ENCODE peak calls at places on chromosomes 11 and 22, in five cellular contexts. One of them, this sample, is unnamed.
A peak's percentile ranks its signal among the peaks of the same experiment; 100 is the strongest.

GRCh38 chr11:44621140-44621681 is 55.7 kb downstream of the CD82 start:
- DNase-seq in aorta: peak; percentile 81
- DNase-seq in cardiac muscle cell: peak; percentile 73
- DNase-seq in thoracic aorta: peak; percentile 31
- DNase-seq in fibroblast of villous mesenchyme: peak; percentile 56
- DNase-seq in this sample: peak; percentile 76

GRCh38 chr22:32413715-32414114 is 1.7 kb upstream of the RTCB start:
- DNase-seq in aorta: no peak
- DNase-seq in cardiac muscle cell: peak; percentile 34
- DNase-seq in thoracic aorta: no peak
- DNase-seq in fibroblast of villous mesenchyme: peak; percentile 35
- DNase-seq in this sample: no peak

GRCh38 chr11:103091024-103091423 is 936 bp downstream of the DCUN1D5 start:
- DNase-seq in aorta: no peak
- DNase-seq in cardiac muscle cell: peak; percentile 23
- DNase-seq in thoracic aorta: no peak
- DNase-seq in fibroblast of villous mesenchyme: peak; percentile 22
- DNase-seq in this sample: no peak

GRCh38 chr11:15933896-15934625 is 422.3 kb downstream of the SOX6 start:
- DNase-seq in aorta: no peak
- DNase-seq in cardiac muscle cell: peak; percentile 69
- DNase-seq in thoracic aorta: no peak
- DNase-seq in fibroblast of villous mesenchyme: no peak
- DNase-seq in this sample: no peak

GRCh38 chr11:85955531-85955930 is 100.3 kb downstream of the CCDC83 start:
- DNase-seq in aorta: no peak
- DNase-seq in cardiac muscle cell: peak; percentile 85
- DNase-seq in thoracic aorta: no peak
- DNase-seq in fibroblast of villous mesenchyme: peak; percentile 69
- DNase-seq in this sample: no peak

GRCh38 chr11:130653838-130654601 is 205.6 kb downstream of the ADAMTS15 start:
- DNase-seq in aorta: peak; percentile 90
- DNase-seq in cardiac muscle cell: peak; percentile 82
- DNase-seq in thoracic aorta: peak; percentile 69
- DNase-seq in fibroblast of villous mesenchyme: no peak
- DNase-seq in this sample: peak; percentile 85

GRCh38 chr11:5369793-5370192 is 13.8 kb upstream of the OR51M1 start:
- DNase-seq in aorta: no peak
- DNase-seq in cardiac muscle cell: peak; percentile 38
- DNase-seq in thoracic aorta: no peak
- DNase-seq in fibroblast of villous mesenchyme: peak; percentile 65
- DNase-seq in this sample: no peak

GRCh38 chr11:1757861-1758610 is 5.7 kb downstream of the CTSD start:
- DNase-seq in aorta: peak; percentile 75
- DNase-seq in cardiac muscle cell: no peak
- DNase-seq in thoracic aorta: no peak
- DNase-seq in fibroblast of villous mesenchyme: no peak
- DNase-seq in this sample: no peak

GRCh38 chr11:28739489-28740280 is 631.5 kb downstream of the METTL15 start:
- DNase-seq in aorta: no peak
- DNase-seq in cardiac muscle cell: no peak
- DNase-seq in thoracic aorta: no peak
- DNase-seq in fibroblast of villous mesenchyme: no peak
- DNase-seq in this sample: no peak

GRCh38 chr11:86749376-86749775 is 51.0 kb upstream of the PRSS23 start:
- DNase-seq in aorta: no peak
- DNase-seq in cardiac muscle cell: no peak
- DNase-seq in thoracic aorta: no peak
- DNase-seq in fibroblast of villous mesenchyme: no peak
- DNase-seq in this sample: no peak

GRCh38 chr11:117039897-117040296 is 58.3 kb downstream of the SIK3 start:
- DNase-seq in aorta: no peak
- DNase-seq in cardiac muscle cell: no peak
- DNase-seq in thoracic aorta: no peak
- DNase-seq in fibroblast of villous mesenchyme: no peak
- DNase-seq in this sample: no peak

GRCh38 chr11:86537541-86538222 is 134.7 kb downstream of the ME3 start:
- DNase-seq in aorta: no peak
- DNase-seq in cardiac muscle cell: peak; percentile 49
- DNase-seq in thoracic aorta: no peak
- DNase-seq in fibroblast of villous mesenchyme: peak; percentile 41
- DNase-seq in this sample: no peak

GRCh38 chr22:48630444-48630777 is 1197.3 kb downstream of the BRD1 start:
- DNase-seq in aorta: no peak
- DNase-seq in cardiac muscle cell: no peak
- DNase-seq in thoracic aorta: no peak
- DNase-seq in fibroblast of villous mesenchyme: no peak
- DNase-seq in this sample: no peak

GRCh38 chr11:114847599-114847998 is 169.3 kb downstream of the NXPE2 start:
- DNase-seq in aorta: no peak
- DNase-seq in cardiac muscle cell: no peak
- DNase-seq in thoracic aorta: no peak
- DNase-seq in fibroblast of villous mesenchyme: no peak
- DNase-seq in this sample: no peak

GRCh38 chr22:50192056-50192824 is 6.5 kb downstream of the TRABD start:
- DNase-seq in aorta: no peak
- DNase-seq in cardiac muscle cell: no peak
- DNase-seq in thoracic aorta: no peak
- DNase-seq in fibroblast of villous mesenchyme: no peak
- DNase-seq in this sample: no peak

GRCh38 chr11:27963370-27963769 is 144.6 kb downstream of the KIF18A start:
- DNase-seq in aorta: no peak
- DNase-seq in cardiac muscle cell: no peak
- DNase-seq in thoracic aorta: no peak
- DNase-seq in fibroblast of villous mesenchyme: no peak
- DNase-seq in this sample: no peak

GRCh38 chr22:19410941-19411689 is 20.4 kb downstream of the HIRA start:
- DNase-seq in aorta: no peak
- DNase-seq in cardiac muscle cell: no peak
- DNase-seq in thoracic aorta: no peak
- DNase-seq in fibroblast of villous mesenchyme: no peak
- DNase-seq in this sample: peak; percentile 29

GRCh38 chr11:2121227-2122130 is 17.7 kb downstream of the IGF2 start:
- DNase-seq in aorta: peak; percentile 42
- DNase-seq in cardiac muscle cell: no peak
- DNase-seq in thoracic aorta: no peak
- DNase-seq in fibroblast of villous mesenchyme: no peak
- DNase-seq in this sample: no peak

GRCh38 chr22:42343551-42344081 is 73.2 kb upstream of the TCF20 start:
- DNase-seq in aorta: no peak
- DNase-seq in cardiac muscle cell: no peak
- DNase-seq in thoracic aorta: no peak
- DNase-seq in fibroblast of villous mesenchyme: no peak
- DNase-seq in this sample: no peak

GRCh38 chr22:37676691-37677627 is 1.5 kb downstream of the LGALS1 start:
- DNase-seq in aorta: peak; percentile 93
- DNase-seq in cardiac muscle cell: peak; percentile 98
- DNase-seq in thoracic aorta: peak; percentile 87
- DNase-seq in fibroblast of villous mesenchyme: peak; percentile 99
- DNase-seq in this sample: peak; percentile 82

GRCh38 chr11:96167787-96168186 is 175.2 kb downstream of the MAML2 start:
- DNase-seq in aorta: no peak
- DNase-seq in cardiac muscle cell: no peak
- DNase-seq in thoracic aorta: no peak
- DNase-seq in fibroblast of villous mesenchyme: peak; percentile 49
- DNase-seq in this sample: no peak

GRCh38 chr11:122375687-122376399 is 259.8 kb upstream of the BLID start:
- DNase-seq in aorta: no peak
- DNase-seq in cardiac muscle cell: peak; percentile 37
- DNase-seq in thoracic aorta: no peak
- DNase-seq in fibroblast of villous mesenchyme: peak; percentile 14
- DNase-seq in this sample: no peak

GRCh38 chr11:2483426-2483825 is 38.6 kb downstream of the KCNQ1 start:
- DNase-seq in aorta: no peak
- DNase-seq in cardiac muscle cell: no peak
- DNase-seq in thoracic aorta: no peak
- DNase-seq in fibroblast of villous mesenchyme: no peak
- DNase-seq in this sample: no peak

GRCh38 chr11:129785383-129786111 is 30.1 kb upstream of the TMEM45B start:
- DNase-seq in aorta: no peak
- DNase-seq in cardiac muscle cell: peak; percentile 33
- DNase-seq in thoracic aorta: no peak
- DNase-seq in fibroblast of villous mesenchyme: peak; percentile 33
- DNase-seq in this sample: no peak

GRCh38 chr11:1887451-1888346 is 4.0 kb downstream of the PRR33 start:
- DNase-seq in aorta: no peak
- DNase-seq in cardiac muscle cell: no peak
- DNase-seq in thoracic aorta: no peak
- DNase-seq in fibroblast of villous mesenchyme: no peak
- DNase-seq in this sample: peak; percentile 10

GRCh38 chr11:102457056-102457677 is 4.6 kb upstream of the TMEM123 start:
- DNase-seq in aorta: no peak
- DNase-seq in cardiac muscle cell: no peak
- DNase-seq in thoracic aorta: no peak
- DNase-seq in fibroblast of villous mesenchyme: no peak
- DNase-seq in this sample: no peak

GRCh38 chr11:8766043-8766992 is 83.7 kb downstream of the RPL27A start:
- DNase-seq in aorta: no peak
- DNase-seq in cardiac muscle cell: no peak
- DNase-seq in thoracic aorta: no peak
- DNase-seq in fibroblast of villous mesenchyme: no peak
- DNase-seq in this sample: no peak

GRCh38 chr11:123480290-123480815 is 50.3 kb downstream of the GRAMD1B start:
- DNase-seq in aorta: no peak
- DNase-seq in cardiac muscle cell: no peak
- DNase-seq in thoracic aorta: no peak
- DNase-seq in fibroblast of villous mesenchyme: no peak
- DNase-seq in this sample: no peak

GRCh38 chr11:117582491-117582890 is 214.5 kb downstream of the DSCAML1 start:
- DNase-seq in aorta: no peak
- DNase-seq in cardiac muscle cell: no peak
- DNase-seq in thoracic aorta: no peak
- DNase-seq in fibroblast of villous mesenchyme: no peak
- DNase-seq in this sample: no peak

GRCh38 chr22:50267591-50268390 is 2.4 kb downstream of the MAPK11 start:
- DNase-seq in aorta: no peak
- DNase-seq in cardiac muscle cell: peak; percentile 70
- DNase-seq in thoracic aorta: no peak
- DNase-seq in fibroblast of villous mesenchyme: peak; percentile 68
- DNase-seq in this sample: peak; percentile 77

GRCh38 chr11:94790771-94791180 is 22.6 kb downstream of the AMOTL1 start:
- DNase-seq in aorta: no peak
- DNase-seq in cardiac muscle cell: no peak
- DNase-seq in thoracic aorta: no peak
- DNase-seq in fibroblast of villous mesenchyme: no peak
- DNase-seq in this sample: no peak

GRCh38 chr11:107859459-107860239 is 1.1 kb upstream of the SLC35F2 start:
- DNase-seq in aorta: peak; percentile 61
- DNase-seq in cardiac muscle cell: peak; percentile 18
- DNase-seq in thoracic aorta: no peak
- DNase-seq in fibroblast of villous mesenchyme: peak; percentile 8
- DNase-seq in this sample: peak; percentile 11

DNA sequence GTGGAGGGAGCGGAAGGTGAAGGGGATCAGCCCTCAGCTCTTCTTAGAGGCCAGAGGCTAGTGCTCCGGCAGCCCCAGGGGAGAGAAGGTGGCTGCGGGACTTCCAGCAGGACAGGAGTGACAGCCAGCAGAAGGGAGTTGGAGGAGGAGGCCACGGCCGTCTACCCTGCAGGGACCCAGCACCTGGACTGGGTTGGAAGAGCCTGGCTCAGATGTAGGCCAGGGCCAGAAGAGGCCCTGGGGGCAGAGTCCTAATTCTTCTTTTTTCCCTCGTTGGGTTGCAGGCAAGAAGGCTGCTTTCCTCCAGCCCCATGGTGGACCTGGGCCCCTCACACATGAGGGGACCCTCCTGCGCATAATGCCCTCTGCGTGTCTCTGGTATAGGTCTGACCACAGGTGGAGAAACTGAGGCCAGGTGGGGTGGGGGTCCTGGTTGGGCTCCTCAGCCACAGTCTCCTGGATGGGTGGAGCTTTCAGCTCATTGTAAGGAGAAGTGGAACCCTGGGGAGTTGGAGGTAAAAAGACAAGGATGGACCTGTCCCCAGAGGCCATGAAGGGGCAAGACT is 2.3 kb upstream of the MCAM start:
- DNase-seq in aorta: no peak
- DNase-seq in cardiac muscle cell: no peak
- DNase-seq in thoracic aorta: no peak
- DNase-seq in fibroblast of villous mesenchyme: no peak
- DNase-seq in this sample: no peak
- H3K4me3 ChIP-seq in aorta: no peak overlapping the region
- H3K4me3 ChIP-seq in cardiac muscle cell: no peak overlapping the region
- H3K4me3 ChIP-seq in thoracic aorta: no peak overlapping the region
- H3K4me3 ChIP-seq in fibroblast of villous mesenchyme: no peak overlapping the region
- H3K4me3 ChIP-seq in this sample: no peak overlapping the region

DNA sequence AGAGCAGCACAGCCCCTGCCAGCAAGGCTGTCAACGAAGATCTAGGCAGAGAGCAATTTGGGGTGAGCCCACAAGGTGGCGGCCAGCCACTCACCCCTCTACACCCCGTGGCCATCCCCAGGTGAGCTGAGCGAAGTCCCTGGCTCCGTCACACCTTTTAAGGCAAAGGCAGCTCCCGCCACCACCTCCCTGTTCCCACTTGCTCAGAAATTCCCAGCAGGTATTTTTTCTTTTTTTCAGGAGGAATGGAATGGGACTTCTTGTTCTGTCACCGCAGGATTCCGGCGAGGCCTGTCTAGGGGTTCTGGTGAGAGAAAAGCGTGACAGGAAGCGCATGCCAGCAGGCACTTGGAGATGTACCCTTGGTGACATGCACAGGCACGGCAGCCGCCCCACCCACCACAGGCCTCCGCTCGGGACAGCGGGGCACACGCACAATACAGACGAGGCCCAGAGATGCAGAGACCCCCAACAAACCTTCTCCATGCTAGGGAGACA is 10.0 kb downstream of the RPL3 start:
- DNase-seq in aorta: no peak
- DNase-seq in cardiac muscle cell: no peak
- DNase-seq in thoracic aorta: no peak
- DNase-seq in fibroblast of villous mesenchyme: no peak
- DNase-seq in this sample: no peak
- H3K4me3 ChIP-seq in aorta: no peak overlapping the region
- H3K4me3 ChIP-seq in cardiac muscle cell: no peak overlapping the region
- H3K4me3 ChIP-seq in thoracic aorta: no peak overlapping the region
- H3K4me3 ChIP-seq in fibroblast of villous mesenchyme: no peak overlapping the region
- H3K4me3 ChIP-seq in this sample: no peak overlapping the region

DNA sequence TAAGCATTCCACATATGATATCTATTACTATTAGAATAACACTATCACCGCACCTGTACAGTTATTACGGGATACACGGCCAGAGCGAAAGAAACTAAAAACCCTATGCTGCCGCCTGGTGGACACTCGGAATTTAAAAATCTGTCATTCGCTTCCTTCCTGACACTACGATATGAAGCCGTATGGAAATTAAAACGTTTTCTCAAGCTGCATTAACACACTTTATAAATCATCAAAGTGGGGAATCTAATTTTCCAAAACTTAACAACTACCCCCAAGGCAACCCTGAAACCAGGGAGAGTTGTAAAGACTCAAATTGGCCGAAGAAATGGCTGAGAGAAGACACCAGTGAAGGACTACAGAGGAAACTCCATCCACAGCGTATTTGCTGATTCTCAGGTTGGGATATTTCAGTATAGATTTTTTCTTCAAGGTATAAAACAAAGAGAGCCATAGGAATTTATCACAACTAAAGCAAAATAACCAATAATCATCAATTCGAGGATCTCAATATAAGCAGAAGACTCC is 1.4 kb downstream of the CCDC73 start:
- DNase-seq in aorta: peak; percentile 46
- DNase-seq in cardiac muscle cell: peak; percentile 47
- DNase-seq in thoracic aorta: no peak
- DNase-seq in fibroblast of villous mesenchyme: peak; percentile 45
- DNase-seq in this sample: peak; percentile 24
- H3K4me3 ChIP-seq in aorta: no peak overlapping the region
- H3K4me3 ChIP-seq in cardiac muscle cell: no peak overlapping the region
- H3K4me3 ChIP-seq in thoracic aorta: peak overlapping the region; percentile 53
- H3K4me3 ChIP-seq in fibroblast of villous mesenchyme: no peak overlapping the region
- H3K4me3 ChIP-seq in this sample: no peak overlapping the region

GRCh38 chr22:36065775-36066544 is 37.3 kb upstream of the RBFOX2 start:
- DNase-seq in aorta: peak; percentile 96
- DNase-seq in cardiac muscle cell: peak; percentile 97
- DNase-seq in thoracic aorta: peak; percentile 84
- DNase-seq in fibroblast of villous mesenchyme: peak; percentile 92
- DNase-seq in this sample: peak; percentile 92
- H3K4me3 ChIP-seq in aorta: peak overlapping the region; percentile 3
- H3K4me3 ChIP-seq in cardiac muscle cell: peak overlapping the region; percentile 24
- H3K4me3 ChIP-seq in thoracic aorta: peak overlapping the region; percentile 72
- H3K4me3 ChIP-seq in fibroblast of villous mesenchyme: peak overlapping the region; percentile 61
- H3K4me3 ChIP-seq in this sample: peak overlapping the region; percentile 64